ENCODE peak calls at places on chromosomes 5 and 9, in six cellular contexts. E, F, O, G, P and X are unnamed samples.

GRCh38 chr9:18786936-18787658 is 245.9 kb downstream of the SAXO1 start:
- DNase-seq in E (no peak), F (peak; percentile 67), O (peak; percentile 47), G (no peak), P (no peak), X (no peak)

GRCh38 chr9:129665008-129665771 is at the start of gene PRRX2:
- DNase-seq in E (no peak), F (peak; percentile 66), O (peak; percentile 43), G (no peak), P (no peak), X (peak; percentile 55)

GRCh38 chr9:91426123-91426745 is 2.6 kb upstream of the NFIL3 start:
- DNase-seq in E (no peak), F (peak; percentile 67), O (peak; percentile 55), G (no peak), P (peak; percentile 71), X (no peak)

GRCh38 chr9:21454149-21454548 is 13.9 kb downstream of the IFNA1 start:
- DNase-seq in E (no peak), F (no peak), O (peak; percentile 51), G (no peak), P (no peak), X (no peak)

GRCh38 chr5:107469485-107469884 is 201.3 kb downstream of the EFNA5 start:
- DNase-seq in E (no peak), F (peak; percentile 91), O (peak; percentile 94), G (no peak), P (peak; percentile 78), X (no peak)

GRCh38 chr9:134970198-134970597 is 52.5 kb upstream of the FCN1 start:
- DNase-seq in E (no peak), F (no peak), O (no peak), G (no peak), P (no peak), X (no peak)

GRCh38 chr5:95857185-95857945 is 34.8 kb upstream of the GLRX start:
- DNase-seq in E (no peak), F (peak; percentile 94), O (peak; percentile 91), G (no peak), P (peak; percentile 97), X (no peak)

GRCh38 chr5:34014614-34015013 is 6.8 kb upstream of the AMACR start:
- DNase-seq in E (no peak), F (no peak), O (no peak), G (no peak), P (no peak), X (no peak)

GRCh38 chr5:159510282-159510681 is 180.0 kb upstream of the IL12B start:
- DNase-seq in E (peak; percentile 53), F (peak; percentile 90), O (peak; percentile 85), G (peak; percentile 93), P (peak; percentile 29), X (peak; percentile 70)

GRCh38 chr5:85484982-85485574 is 1100.4 kb upstream of the EDIL3 start:
- DNase-seq in E (no peak), F (no peak), O (no peak), G (no peak), P (no peak), X (peak; percentile 2)

GRCh38 chr9:118336952-118337349 is 632.7 kb downstream of the TLR4 start:
- DNase-seq in E (no peak), F (no peak), O (no peak), G (no peak), P (no peak), X (no peak)

GRCh38 chr9:97615439-97616072 is 17.6 kb downstream of the TSTD2 start:
- DNase-seq in E (no peak), F (peak; percentile 63), O (peak; percentile 54), G (no peak), P (peak; percentile 86), X (peak; percentile 47)

GRCh38 chr9:123957731-123958130 is 27.8 kb upstream of the DENND1A start:
- DNase-seq in E (no peak), F (no peak), O (no peak), G (no peak), P (no peak), X (no peak)

GRCh38 chr9:32431940-32432555 is 47.6 kb downstream of the ACO1 start:
- DNase-seq in E (no peak), F (peak; percentile 59), O (peak; percentile 64), G (peak; percentile 43), P (peak; percentile 27), X (peak; percentile 12)

GRCh38 chr5:5705010-5705409 is 282.5 kb downstream of the ICE1 start:
- DNase-seq in E (no peak), F (no peak), O (no peak), G (no peak), P (no peak), X (no peak)

GRCh38 chr5:159409801-159410200 is 79.5 kb upstream of the IL12B start:
- DNase-seq in E (no peak), F (no peak), O (no peak), G (no peak), P (no peak), X (no peak)

GRCh38 chr9:5551368-5551767 is 41.0 kb downstream of the PDCD1LG2 start:
- DNase-seq in E (no peak), F (no peak), O (no peak), G (no peak), P (peak; percentile 90), X (no peak)

GRCh38 chr9:33041459-33042188 is 16.6 kb downstream of the DNAJA1 start:
- DNase-seq in E (no peak), F (peak; percentile 70), O (no peak), G (no peak), P (peak; percentile 73), X (no peak)

GRCh38 chr9:92328225-92328624 is 2.5 kb downstream of the CENPP start:
- DNase-seq in E (no peak), F (peak; percentile 74), O (peak; percentile 78), G (no peak), P (no peak), X (no peak)

GRCh38 chr5:4191703-4192102 is 596.1 kb downstream of the IRX1 start:
- DNase-seq in E (no peak), F (no peak), O (no peak), G (peak; percentile 41), P (no peak), X (no peak)

GRCh38 chr5:125551797-125552196 is 805.4 kb upstream of the ZNF608 start:
- DNase-seq in E (no peak), F (no peak), O (no peak), G (no peak), P (no peak), X (no peak)

GRCh38 chr5:125552486-125552885 is 806.0 kb upstream of the ZNF608 start:
- DNase-seq in E (no peak), F (no peak), O (peak; percentile 50), G (no peak), P (no peak), X (no peak)

GRCh38 chr5:125549322-125549871 is 803.0 kb upstream of the ZNF608 start:
- DNase-seq in E (no peak), F (peak; percentile 65), O (peak; percentile 23), G (no peak), P (no peak), X (no peak)

GRCh38 chr5:125550237-125550636 is 803.8 kb upstream of the ZNF608 start:
- DNase-seq in E (no peak), F (peak; percentile 51), O (peak; percentile 74), G (no peak), P (no peak), X (no peak)

GRCh38 chr5:125551246-125551645 is 804.8 kb upstream of the ZNF608 start:
- DNase-seq in E (no peak), F (peak; percentile 26), O (peak; percentile 62), G (no peak), P (peak; percentile 81), X (no peak)
- H2AFZ ChIP-seq in E (no peak overlapping the region), F (no peak overlapping the region), O (no peak overlapping the region), G (no peak overlapping the region), P (no peak overlapping the region), X (no peak overlapping the region)

GRCh38 chr9:34176089-34176488 is 2.8 kb upstream of the UBAP1 start:
- DNase-seq in E (no peak), F (no peak), O (no peak), G (no peak), P (peak; percentile 70), X (no peak)

GRCh38 chr9:34178698-34179527 is at the start of gene UBAP1:
- DNase-seq in E (peak; percentile 90), F (peak; percentile 99), O (peak; percentile 97), G (peak; percentile 98), P (peak; percentile 99), X (peak; percentile 97)

GRCh38 chr9:34177906-34178697 is 741 bp upstream of the UBAP1 start:
- DNase-seq in E (no peak), F (no peak), O (no peak), G (no peak), P (no peak), X (no peak)

DNA sequence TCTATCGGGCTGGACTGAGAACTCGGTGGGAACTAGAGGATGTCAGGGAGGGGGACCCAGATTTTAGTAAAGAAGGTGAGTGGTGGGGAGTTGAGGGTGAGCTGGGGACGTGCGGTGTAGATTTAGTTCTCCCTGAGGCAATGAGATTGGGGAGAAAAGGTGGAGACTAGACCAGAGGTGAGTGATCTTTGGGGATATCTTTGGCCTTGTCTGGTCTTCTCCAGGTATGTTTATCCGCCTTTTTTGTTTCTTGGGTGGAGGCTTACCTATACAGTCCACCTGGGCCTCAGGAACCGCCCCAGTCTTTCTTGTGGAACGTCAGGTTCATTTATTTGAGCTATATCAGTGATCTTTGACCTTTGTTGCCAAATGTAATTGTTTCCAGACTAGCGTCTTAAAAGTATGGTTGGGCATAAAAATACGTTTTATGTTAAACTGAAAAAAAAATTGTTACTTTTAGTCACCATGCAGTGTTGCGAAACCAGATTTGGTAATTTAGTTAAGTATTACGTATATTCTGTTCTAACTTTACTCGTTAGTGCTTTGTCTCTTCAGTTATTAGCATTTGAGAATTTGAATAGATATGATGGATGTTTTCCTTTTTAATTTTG is 790 bp downstream of the UBAP1 start:
- DNase-seq in E (no peak), F (peak; percentile 73), O (peak; percentile 61), G (no peak), P (peak; percentile 87), X (no peak)
- H2BK5ac ChIP-seq in E (peak overlapping the region; percentile 97), F (no peak overlapping the region), O (peak overlapping the region; percentile 69), G (peak overlapping the region; percentile 32), P (peak overlapping the region; percentile 64), X (peak overlapping the region; percentile 84)

GRCh38 chr5:133969654-133970324 is 1.4 kb upstream of the C5orf15 start:
- DNase-seq in E (no peak), F (peak; percentile 87), O (peak; percentile 79), G (no peak), P (no peak), X (no peak)
- H3K4me2 ChIP-seq in E (no peak overlapping the region), F (peak overlapping the region; percentile 49), O (no peak overlapping the region), G (no peak overlapping the region), P (no peak overlapping the region), X (no peak overlapping the region)

DNA sequence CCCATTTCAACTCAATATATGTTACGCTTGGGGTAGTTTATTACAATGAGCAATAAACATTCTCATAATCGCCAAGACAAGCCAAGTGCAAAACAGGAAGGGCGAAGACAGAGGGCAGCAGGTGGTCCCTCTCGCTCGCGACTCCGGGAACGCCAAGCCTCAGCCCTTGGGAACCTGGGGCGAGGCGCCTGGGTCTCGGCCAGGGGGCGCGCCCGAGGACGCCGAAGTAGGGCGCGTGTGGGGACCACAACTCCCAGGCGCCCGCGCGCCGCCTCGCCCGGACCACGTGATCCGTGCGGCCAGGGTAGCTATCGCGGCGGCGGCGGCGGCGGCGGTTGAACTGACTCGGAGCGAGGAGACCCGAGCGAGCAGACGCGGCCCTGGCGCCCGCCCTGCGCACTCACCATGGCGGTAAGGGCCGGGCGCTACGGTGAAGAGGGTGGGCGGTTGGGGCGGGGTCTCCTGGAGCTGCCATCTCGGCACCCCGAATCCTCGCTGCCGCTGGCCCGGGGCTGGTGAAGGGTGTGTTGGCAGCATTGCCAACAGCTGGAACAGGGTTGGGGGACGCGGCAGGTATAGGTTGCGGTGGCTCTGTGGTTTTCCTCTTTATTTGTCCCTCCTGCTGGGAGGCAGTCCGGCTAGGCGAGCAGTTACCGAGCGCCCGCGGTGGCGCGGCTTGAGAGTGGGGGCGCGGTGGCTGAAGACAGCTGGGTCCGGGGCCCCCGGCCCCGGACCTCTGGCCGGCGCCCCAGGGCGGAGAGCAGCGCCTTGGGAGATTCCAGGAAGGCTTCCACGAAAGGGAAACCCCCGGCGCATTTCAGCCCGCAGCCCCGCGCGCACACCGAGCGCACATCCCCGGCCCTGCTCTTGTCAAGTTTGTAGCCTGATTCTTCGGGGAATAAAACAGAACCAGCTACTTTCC is at the start of gene SLC31A2:
- DNase-seq in E (peak; percentile 51), F (peak; percentile 85), O (peak; percentile 72), G (peak; percentile 93), P (peak; percentile 82), X (peak; percentile 85)
- H2AFZ ChIP-seq in E (peak within 1 kb of the TSS; percentile 43), F (peak within 1 kb of the TSS; percentile 97), O (peak within 1 kb of the TSS; percentile 96), G (no peak within 1 kb of the TSS), P (peak within 1 kb of the TSS; percentile 84), X (peak within 1 kb of the TSS; percentile 94)